ENCODE peak calls at places on chromosome 18, in five cellular contexts. One of them, this sample, is unnamed.

GRCh38 chr18:63936156-63936931 is 12.8 kb upstream of the HMSD start:
- DNase-seq in AML-193: no peak
- DNase-seq in GM12865: peak; percentile 94
- DNase-seq in ACHN: peak; percentile 76
- DNase-seq in M059J: peak; percentile 84
- DNase-seq in this sample: peak; percentile 70

GRCh38 chr18:67456691-67457090 is 59.8 kb downstream of the DSEL start:
- DNase-seq in GM12865: no peak
- DNase-seq in ACHN: no peak
- DNase-seq in AML-193: no peak
- DNase-seq in M059J: no peak
- DNase-seq in this sample: no peak

GRCh38 chr18:24492445-24492844 is 32.0 kb downstream of the HRH4 start:
- DNase-seq in ACHN: no peak
- DNase-seq in AML-193: no peak
- DNase-seq in M059J: no peak
- DNase-seq in GM12865: peak; percentile 77
- DNase-seq in this sample: no peak

GRCh38 chr18:5107990-5108389 is 89.1 kb downstream of the AKAIN1 start:
- DNase-seq in M059J: no peak
- DNase-seq in AML-193: no peak
- DNase-seq in GM12865: no peak
- DNase-seq in ACHN: peak; percentile 6
- DNase-seq in this sample: no peak

GRCh38 chr18:58529714-58530354 is 99.1 kb downstream of the ALPK2 start:
- DNase-seq in GM12865: peak; percentile 85
- DNase-seq in M059J: peak; percentile 67
- DNase-seq in AML-193: peak; percentile 26
- DNase-seq in ACHN: peak; percentile 64
- DNase-seq in this sample: peak; percentile 51

GRCh38 chr18:11747731-11748130 is 58.7 kb downstream of the GNAL start:
- DNase-seq in AML-193: no peak
- DNase-seq in GM12865: no peak
- DNase-seq in M059J: no peak
- DNase-seq in ACHN: no peak
- DNase-seq in this sample: no peak

GRCh38 chr18:59885579-59886163 is 14.1 kb upstream of the PMAIP1 start:
- DNase-seq in ACHN: peak; percentile 30
- DNase-seq in M059J: peak; percentile 95
- DNase-seq in GM12865: peak; percentile 84
- DNase-seq in AML-193: peak; percentile 52
- DNase-seq in this sample: peak; percentile 39

GRCh38 chr18:45012286-45012685 is 331.6 kb downstream of the SETBP1 start:
- DNase-seq in ACHN: no peak
- DNase-seq in AML-193: no peak
- DNase-seq in GM12865: no peak
- DNase-seq in M059J: peak; percentile 73
- DNase-seq in this sample: no peak

GRCh38 chr18:78973357-78974083 is 6.1 kb upstream of the SALL3 start:
- DNase-seq in AML-193: no peak
- DNase-seq in GM12865: no peak
- DNase-seq in M059J: no peak
- DNase-seq in ACHN: no peak
- DNase-seq in this sample: no peak

GRCh38 chr18:2114289-2114688 is 457.0 kb downstream of the METTL4 start:
- DNase-seq in M059J: no peak
- DNase-seq in ACHN: no peak
- DNase-seq in GM12865: no peak
- DNase-seq in AML-193: no peak
- DNase-seq in this sample: no peak

This sample was measured in SW480.